ENCODE peak calls at places on chromosomes 11 and 22, in seven cellular contexts. C is stimulated activated CD4-positive, alpha-beta T cell treated with anti-CD3 and anti-CD28 coated beads, TNF-alpha, amount 100 ng/mL, for 24 hours; L is body of pancreas; V is nucleus accumbens; Z is nephron progenitor cell; S is neural progenitor cell; D is NCI-H748 treated with DMSO at 0.1 percent for 48 hours. Y is an unnamed sample.
A peak's percentile ranks its signal among the peaks of the same experiment; 100 is the strongest.

GRCh38 chr22:43789452-43789851 is 22.7 kb downstream of the EFCAB6 start:
- DNase-seq in L (peak; percentile 31), D (no peak), Z (no peak), C (no peak), V (no peak), S (no peak), Y (no peak)

GRCh38 chr11:128346808-128347207 is 240.6 kb downstream of the ETS1 start:
- DNase-seq in C (no peak), Z (no peak), S (no peak), V (no peak), D (no peak), L (no peak), Y (no peak)

GRCh38 chr11:44623321-44623715 is 57.9 kb downstream of the CD82 start:
- DNase-seq in D (no peak), V (no peak), C (no peak), S (no peak), L (no peak), Z (no peak), Y (no peak)

GRCh38 chr11:5931061-5931460 is 11.0 kb upstream of the OR56A3 start:
- DNase-seq in V (no peak), C (no peak), D (no peak), L (no peak), Z (no peak), S (no peak), Y (no peak)

GRCh38 chr11:128890543-128891409 is at the start of gene KCNJ5:
- DNase-seq in L (peak; percentile 61), Z (peak; percentile 66), D (no peak), S (peak; percentile 72), C (no peak), V (no peak), Y (no peak)

GRCh38 chr22:39459681-39460080 is 2.9 kb downstream of the MGAT3 start:
- DNase-seq in L (no peak), Z (no peak), D (no peak), V (no peak), C (no peak), S (no peak), Y (no peak)

GRCh38 chr11:10658621-10659338 is 34.8 kb downstream of the IRAG1 start:
- DNase-seq in Z (no peak), L (no peak), C (no peak), V (no peak), S (no peak), D (no peak), Y (no peak)

GRCh38 chr22:41178425-41178975 is 26.6 kb upstream of the L3MBTL2 start:
- DNase-seq in L (no peak), S (no peak), D (no peak), V (peak; percentile 3), C (no peak), Z (no peak), Y (no peak)

Y was measured in cortex of kidney.